ENCODE peak calls at places on chromosomes 16 and 17, in nine cellular contexts. T, L, J, R, Y, Q, V, H and F are unnamed samples.

GRCh38 chr16:57609541-57610401 is 18.7 kb upstream of the ADGRG1 start:
- DNase-seq in L (no peak), Y (no peak), J (peak), T (peak), V (no peak), R (peak), Q (no peak), H (no peak), F (no peak)

GRCh38 chr16:29307598-29308507 is 98.7 kb downstream of the NPIPB11 start:
- DNase-seq in T (peak), H (no peak), R (no peak), L (peak), Q (peak), J (peak), V (no peak), Y (no peak), F (no peak)

GRCh38 chr16:89197633-89198416 is 2.5 kb downstream of the SLC22A31 start:
- DNase-seq in H (no peak), R (no peak), Y (no peak), V (no peak), J (no peak), T (no peak), Q (peak), L (peak), F (peak)

GRCh38 chr16:65388592-65388991 is 266.7 kb upstream of the CDH11 start:
- DNase-seq in R (no peak), J (no peak), H (no peak), V (no peak), Q (no peak), Y (no peak), T (peak), L (no peak), F (no peak)

GRCh38 chr17:39800540-39800939 is 62.8 kb downstream of the GRB7 start:
- DNase-seq in Y (no peak), J (no peak), Q (no peak), V (peak), R (no peak), L (no peak), T (no peak), H (no peak), F (no peak)

GRCh38 chr17:61076649-61077048 is 323.0 kb upstream of the TBX2 start:
- DNase-seq in R (no peak), J (peak), L (peak), Q (no peak), V (no peak), Y (no peak), H (no peak), T (peak), F (no peak)

GRCh38 chr16:15482068-15482747 is 47.8 kb downstream of the BMERB1 start:
- DNase-seq in R (no peak), Q (no peak), J (peak), Y (no peak), T (peak), H (peak), L (peak), V (peak), F (no peak)

GRCh38 chr16:50021509-50021908 is 3.5 kb upstream of the CNEP1R1 start:
- DNase-seq in Q (no peak), J (no peak), H (no peak), R (no peak), T (peak), L (peak), V (no peak), Y (no peak), F (no peak)